ENCODE peak calls at places on chromosomes 13 and 19, in four cellular contexts. I, M, Y and G are unnamed samples.

GRCh38 chr19:49923055-49924003 is 5.7 kb upstream of the ATF5 start:
- DNase-seq in I (peak; percentile 56), M (no peak), Y (no peak), G (no peak)

GRCh38 chr19:4414800-4415251 is 12.4 kb downstream of the CHAF1A start:
- DNase-seq in I (no peak), M (no peak), Y (no peak), G (no peak)

GRCh38 chr13:71866173-71867091 is 572 bp downstream of the DACH1 start:
- DNase-seq in I (no peak), M (no peak), Y (no peak), G (peak; percentile 70)

GRCh38 chr19:19192910-19193423 is 909 bp downstream of the RFXANK start:
- DNase-seq in I (no peak), M (no peak), Y (no peak), G (no peak)

GRCh38 chr19:3844596-3844995 is 24.2 kb downstream of the ZFR2 start:
- DNase-seq in I (no peak), M (no peak), Y (no peak), G (no peak)

GRCh38 chr19:34712606-34713261 is 21.3 kb upstream of the ZNF181 start:
- DNase-seq in I (peak; percentile 23), M (peak; percentile 82), Y (peak; percentile 64), G (peak; percentile 55)

GRCh38 chr13:93672996-93673395 is 446.4 kb downstream of the GPC6 start:
- DNase-seq in I (no peak), M (peak; percentile 3), Y (no peak), G (no peak)

GRCh38 chr19:34259367-34259865 is 5.1 kb downstream of the GARRE1 start:
- DNase-seq in I (no peak), M (no peak), Y (no peak), G (no peak)

GRCh38 chr19:49133621-49134454 is 14.5 kb downstream of the PPFIA3 start:
- DNase-seq in I (no peak), M (no peak), Y (peak; percentile 81), G (peak; percentile 78)

GRCh38 chr19:55232284-55232597 is 3.7 kb upstream of the TMEM86B start:
- DNase-seq in I (no peak), M (no peak), Y (no peak), G (no peak)

GRCh38 chr13:73092831-73093230 is 34.0 kb downstream of the KLF5 start:
- DNase-seq in I (no peak), M (peak; percentile 16), Y (no peak), G (no peak)

GRCh38 chr19:13974073-13974472 is 21.8 kb downstream of the DCAF15 start:
- DNase-seq in I (no peak), M (no peak), Y (peak; percentile 78), G (peak; percentile 66)

GRCh38 chr13:30748717-30749116 is 13.4 kb downstream of the ALOX5AP start:
- DNase-seq in I (no peak), M (no peak), Y (no peak), G (no peak)

GRCh38 chr13:51793570-51794273 is 10.2 kb downstream of the DHRS12 start:
- DNase-seq in I (peak; percentile 70), M (no peak), Y (peak; percentile 62), G (no peak)

GRCh38 chr13:85194482-85194881 is 604.7 kb downstream of the SLITRK6 start:
- DNase-seq in I (no peak), M (no peak), Y (no peak), G (no peak)

GRCh38 chr13:26544707-26545106 is 12.8 kb upstream of the WASF3 start:
- DNase-seq in I (no peak), M (peak; percentile 67), Y (no peak), G (no peak)

GRCh38 chr13:113155201-113155600 is 3.2 kb upstream of the PROZ start:
- DNase-seq in I (no peak), M (no peak), Y (no peak), G (no peak)

GRCh38 chr13:38758278-38758677 is 71.4 kb downstream of the FREM2 start:
- DNase-seq in I (no peak), M (no peak), Y (no peak), G (no peak)

GRCh38 chr19:49362926-49363264 is 679 bp upstream of the TEAD2 start:
- DNase-seq in I (no peak), M (peak; percentile 24), Y (peak; percentile 30), G (peak; percentile 48)

GRCh38 chr19:11209892-11210655 is 12.7 kb upstream of the KANK2 start:
- DNase-seq in I (no peak), M (no peak), Y (no peak), G (no peak)

GRCh38 chr19:2261438-2262172 is 5.4 kb upstream of the JSRP1 start:
- DNase-seq in I (no peak), M (no peak), Y (peak; percentile 63), G (peak; percentile 49)

GRCh38 chr19:17243340-17243853 is 2.3 kb downstream of the NR2F6 start:
- DNase-seq in I (no peak), M (peak; percentile 43), Y (no peak), G (peak; percentile 52)

GRCh38 chr13:49530452-49530851 is 34.7 kb downstream of the PHF11 start:
- DNase-seq in I (no peak), M (no peak), Y (no peak), G (no peak)

GRCh38 chr13:46885018-46885417 is 11.8 kb downstream of the HTR2A start:
- DNase-seq in I (no peak), M (no peak), Y (no peak), G (no peak)

GRCh38 chr13:99982021-99982740 is 597 bp downstream of the ZIC2 start:
- DNase-seq in I (no peak), M (no peak), Y (peak; percentile 27), G (peak; percentile 55)

GRCh38 chr13:40983269-40983668 is 35.8 kb downstream of the ELF1 start:
- DNase-seq in I (no peak), M (no peak), Y (no peak), G (no peak)

GRCh38 chr13:29497137-29497654 is 98.3 kb downstream of the SLC7A1 start:
- DNase-seq in I (no peak), M (no peak), Y (no peak), G (no peak)

GRCh38 chr19:54905908-54906511 is at the start of gene NCR1:
- DNase-seq in I (no peak), M (no peak), Y (peak; percentile 44), G (no peak)

GRCh38 chr13:27168870-27169525 is 2.6 kb downstream of the USP12 start:
- DNase-seq in I (no peak), M (no peak), Y (no peak), G (no peak)

GRCh38 chr19:1373534-1374249 is 10.0 kb upstream of the NDUFS7 start:
- DNase-seq in I (no peak), M (peak; percentile 90), Y (no peak), G (no peak)

GRCh38 chr19:16051254-16052025 is 24.9 kb upstream of the TPM4 start:
- DNase-seq in I (no peak), M (no peak), Y (peak; percentile 69), G (no peak)

GRCh38 chr13:49240017-49240416 is 7.7 kb upstream of the CDADC1 start:
- DNase-seq in I (no peak), M (peak; percentile 22), Y (no peak), G (no peak)

GRCh38 chr13:99737456-99737855 is 234.1 kb downstream of the ZIC5 start:
- DNase-seq in I (no peak), M (no peak), Y (no peak), G (no peak)

GRCh38 chr13:99822820-99823219 is 148.7 kb downstream of the ZIC5 start:
- DNase-seq in I (no peak), M (no peak), Y (no peak), G (no peak)

DNA sequence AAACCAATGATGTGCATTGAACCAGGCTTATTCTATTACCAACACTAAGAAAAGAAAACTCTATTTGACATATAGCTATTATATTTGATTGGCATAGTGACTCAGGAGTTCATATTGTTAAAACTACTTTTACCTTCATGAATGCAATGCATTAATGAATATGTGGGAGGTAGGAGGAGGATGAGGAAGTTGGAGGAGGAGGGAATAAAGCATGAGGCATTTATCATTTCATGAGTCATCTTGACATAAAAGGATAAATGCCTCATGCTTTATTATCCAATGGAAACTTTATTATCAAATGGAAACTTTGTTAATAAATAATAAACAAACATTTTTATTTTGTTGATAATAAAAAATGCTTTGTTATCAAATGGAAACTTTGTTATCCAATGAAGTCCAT is 116.5 kb downstream of the SPRY2 start:
- DNase-seq in I (no peak), M (no peak), Y (no peak), G (no peak)
- H3K4me3 ChIP-seq in I (no peak overlapping the region), M (no peak overlapping the region), Y (no peak overlapping the region), G (no peak overlapping the region)

GRCh38 chr19:31211088-31211487 is 138.1 kb downstream of the TSHZ3 start:
- DNase-seq in I (no peak), M (no peak), Y (no peak), G (no peak)
- TF ChIP-seq NFIC in I (no peak), M (no peak), Y (no peak), G (no peak)

GRCh38 chr19:6801397-6802086 is 29.0 kb downstream of the VAV1 start:
- DNase-seq in I (peak; percentile 85), M (no peak), Y (peak; percentile 40), G (peak; percentile 32)

GRCh38 chr19:6796278-6796677 is 23.8 kb downstream of the VAV1 start:
- DNase-seq in I (no peak), M (no peak), Y (no peak), G (no peak)

GRCh38 chr19:6803036-6803404 is 30.5 kb downstream of the VAV1 start:
- DNase-seq in I (no peak), M (no peak), Y (no peak), G (no peak)

GRCh38 chr19:6802336-6803035 is 30.0 kb downstream of the VAV1 start:
- DNase-seq in I (peak; percentile 78), M (no peak), Y (no peak), G (no peak)

GRCh38 chr19:6800991-6801396 is 28.5 kb downstream of the VAV1 start:
- DNase-seq in I (no peak), M (peak; percentile 19), Y (no peak), G (no peak)
- H3K4me3 ChIP-seq in I (peak overlapping the region; percentile 66), M (no peak overlapping the region), Y (no peak overlapping the region), G (peak overlapping the region; percentile 19)

DNA sequence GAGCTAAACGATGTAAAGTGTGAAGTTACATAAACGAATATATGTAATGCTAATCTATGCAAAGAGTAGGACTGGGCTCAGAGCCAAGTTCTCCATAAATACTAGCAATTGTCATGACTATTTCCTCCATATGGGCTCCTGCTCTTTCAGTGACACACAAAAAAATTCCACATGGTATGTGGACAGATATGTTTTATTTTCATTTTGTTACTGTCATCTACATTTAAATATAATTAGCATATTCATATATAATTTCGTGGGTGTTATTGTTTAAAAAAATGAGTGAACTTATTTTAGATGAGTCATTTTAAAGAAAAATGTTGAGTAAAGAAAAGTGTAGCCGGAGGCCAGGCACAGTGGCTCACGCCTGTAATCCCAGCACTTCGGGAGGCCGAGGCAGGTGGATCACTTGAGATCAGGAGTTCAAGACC is 5.0 kb upstream of the IGSF23 start:
- DNase-seq in I (no peak), M (no peak), Y (no peak), G (no peak)
- TF ChIP-seq NFIC in I (no peak), M (no peak), Y (peak; percentile 89), G (peak; percentile 70)